ENCODE peak calls at places on chromosomes 16 and 17, in eight cellular contexts. K, E, F, B, N, M, J and R are unnamed samples.

GRCh38 chr16:3509470-3509928 is 8.7 kb downstream of the CLUAP1 start:
- DNase-seq in B (peak; percentile 72), M (no peak), E (peak; percentile 85), K (no peak), F (no peak), J (no peak), N (no peak), R (no peak)

GRCh38 chr17:77337150-77337549 is 196.4 kb downstream of the SEC14L1 start:
- DNase-seq in J (no peak), E (no peak), F (peak; percentile 35), M (no peak), B (no peak), N (no peak), K (no peak), R (no peak)

GRCh38 chr16:85153656-85154091 is 41.4 kb upstream of the CIBAR2 start:
- DNase-seq in J (no peak), K (peak; percentile 90), F (no peak), B (no peak), E (no peak), M (no peak), N (no peak), R (no peak)

GRCh38 chr17:20896153-20896649 is 146.6 kb downstream of the USP22 start:
- DNase-seq in M (no peak), E (no peak), N (no peak), J (no peak), B (no peak), F (peak; percentile 7), K (peak; percentile 36), R (peak; percentile 21)

GRCh38 chr16:8801686-8802085 is 4.0 kb downstream of the PMM2 start:
- DNase-seq in F (no peak), J (no peak), B (no peak), E (no peak), N (no peak), K (no peak), M (no peak), R (no peak)

GRCh38 chr17:29059281-29059680 is 16.3 kb downstream of the PIPOX start:
- DNase-seq in F (peak; percentile 79), M (no peak), E (no peak), B (peak; percentile 71), J (no peak), N (peak; percentile 32), K (no peak), R (no peak)

GRCh38 chr17:42543190-42544079 is 7.4 kb downstream of the NAGLU start:
- DNase-seq in E (no peak), B (no peak), N (no peak), M (no peak), K (no peak), F (no peak), J (no peak), R (no peak)

GRCh38 chr17:68794636-68795503 is 160.3 kb downstream of the ABCA8 start:
- DNase-seq in M (no peak), E (peak; percentile 40), B (peak; percentile 57), F (peak; percentile 71), J (no peak), N (peak; percentile 17), K (no peak), R (no peak)

GRCh38 chr16:28549301-28549899 is 4.3 kb upstream of the SGF29 start:
- DNase-seq in B (peak; percentile 58), J (no peak), F (peak; percentile 68), K (no peak), N (peak; percentile 47), E (peak; percentile 41), M (no peak), R (no peak)

GRCh38 chr16:3589441-3589921 is 12.3 kb upstream of the NLRC3 start:
- DNase-seq in J (no peak), M (peak; percentile 71), F (no peak), B (no peak), K (no peak), N (no peak), E (no peak), R (no peak)

GRCh38 chr16:50267151-50267631 is 840 bp downstream of the ADCY7 start:
- DNase-seq in K (no peak), N (no peak), F (no peak), J (no peak), M (no peak), B (no peak), E (no peak), R (no peak)

GRCh38 chr17:51617876-51618455 is 357.6 kb downstream of the UTP18 start:
- DNase-seq in K (no peak), F (no peak), B (no peak), E (no peak), M (no peak), J (no peak), N (no peak), R (peak; percentile 15)

GRCh38 chr17:83053779-83054451 is 25.5 kb upstream of the METRNL start:
- DNase-seq in B (no peak), F (no peak), E (no peak), J (no peak), M (peak; percentile 85), K (no peak), N (no peak), R (no peak)

GRCh38 chr17:46264456-46265198 is 30.3 kb upstream of the LRRC37A start:
- DNase-seq in F (peak; percentile 81), K (no peak), M (no peak), N (peak; percentile 72), E (no peak), J (no peak), B (peak; percentile 97), R (no peak)

GRCh38 chr17:67051155-67051538 is 6.8 kb downstream of the CACNG1 start:
- DNase-seq in E (no peak), N (no peak), B (no peak), K (no peak), M (no peak), J (no peak), F (no peak), R (no peak)

DNA sequence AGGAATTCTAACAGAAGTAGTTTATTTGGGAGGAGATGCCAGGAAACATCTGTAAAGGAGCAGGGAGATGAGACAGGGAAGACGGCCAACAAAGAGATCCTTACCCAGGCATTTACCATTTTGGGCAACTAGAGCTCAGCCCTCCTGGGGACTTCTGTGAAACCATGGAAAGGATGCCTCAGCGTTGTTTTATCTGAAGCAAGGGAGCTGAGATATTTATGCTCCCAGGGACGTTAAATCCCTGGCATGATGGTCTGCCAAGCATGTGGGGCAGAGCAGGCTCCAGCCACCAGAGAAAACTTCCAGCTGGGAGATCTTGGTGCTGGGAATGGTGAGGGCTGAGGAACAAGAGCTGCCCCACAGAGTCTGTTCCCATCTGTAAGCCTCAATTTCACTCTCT is 114.8 kb upstream of the FOXF1 start:
- DNase-seq in E (no peak), M (no peak), B (no peak), N (no peak), K (no peak), F (no peak), J (no peak), R (no peak)
- H3K27ac ChIP-seq in E (no peak overlapping the region), M (no peak overlapping the region), B (no peak overlapping the region), N (peak overlapping the region; percentile 93), K (no peak overlapping the region), F (no peak overlapping the region), J (no peak overlapping the region), R (no peak overlapping the region)

DNA sequence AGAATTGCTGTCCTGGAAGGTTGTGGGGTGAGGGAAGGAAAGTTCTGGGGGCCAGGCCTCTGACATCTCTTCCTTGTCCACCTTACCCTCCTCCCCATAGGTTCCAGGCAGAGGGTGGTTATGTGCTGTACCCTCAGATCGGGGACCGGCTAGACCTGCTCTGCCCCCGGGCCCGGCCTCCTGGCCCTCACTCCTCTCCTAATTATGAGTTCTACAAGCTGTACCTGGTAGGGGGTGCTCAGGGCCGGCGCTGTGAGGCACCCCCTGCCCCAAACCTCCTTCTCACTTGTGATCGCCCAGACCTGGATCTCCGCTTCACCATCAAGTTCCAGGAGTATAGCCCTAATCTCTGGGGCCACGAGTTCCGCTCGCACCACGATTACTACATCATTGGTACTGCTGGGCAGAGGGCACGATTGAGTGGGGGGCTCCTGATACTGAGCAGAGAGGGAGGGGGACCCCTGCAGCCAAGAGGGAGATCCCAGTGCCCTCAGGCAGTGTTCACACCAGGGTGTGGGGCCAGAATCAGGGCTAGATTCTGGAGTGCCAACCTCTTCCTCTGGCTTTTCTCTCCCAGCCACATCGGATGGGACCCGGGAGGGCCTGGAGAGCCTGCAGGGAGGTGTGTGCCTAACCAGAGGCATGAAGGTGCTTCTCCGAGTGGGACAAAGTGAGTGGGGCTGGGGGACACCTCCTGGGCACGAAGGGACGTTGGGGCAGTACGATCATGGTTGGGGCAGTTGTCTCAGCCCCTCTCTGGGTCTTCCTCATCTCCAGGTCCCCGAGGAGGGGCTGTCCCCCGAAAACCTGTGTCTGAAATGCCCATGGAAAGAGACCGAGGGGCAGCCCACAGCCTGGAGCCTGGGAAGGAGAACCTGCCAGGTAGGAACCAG is 3.1 kb downstream of the EFNB3 start:
- DNase-seq in K (no peak), E (no peak), M (no peak), F (no peak), B (no peak), N (no peak), J (no peak), R (no peak)
- H3K27ac ChIP-seq in K (no peak overlapping the region), E (no peak overlapping the region), M (no peak overlapping the region), F (no peak overlapping the region), B (no peak overlapping the region), N (no peak overlapping the region), J (no peak overlapping the region), R (no peak overlapping the region)

DNA sequence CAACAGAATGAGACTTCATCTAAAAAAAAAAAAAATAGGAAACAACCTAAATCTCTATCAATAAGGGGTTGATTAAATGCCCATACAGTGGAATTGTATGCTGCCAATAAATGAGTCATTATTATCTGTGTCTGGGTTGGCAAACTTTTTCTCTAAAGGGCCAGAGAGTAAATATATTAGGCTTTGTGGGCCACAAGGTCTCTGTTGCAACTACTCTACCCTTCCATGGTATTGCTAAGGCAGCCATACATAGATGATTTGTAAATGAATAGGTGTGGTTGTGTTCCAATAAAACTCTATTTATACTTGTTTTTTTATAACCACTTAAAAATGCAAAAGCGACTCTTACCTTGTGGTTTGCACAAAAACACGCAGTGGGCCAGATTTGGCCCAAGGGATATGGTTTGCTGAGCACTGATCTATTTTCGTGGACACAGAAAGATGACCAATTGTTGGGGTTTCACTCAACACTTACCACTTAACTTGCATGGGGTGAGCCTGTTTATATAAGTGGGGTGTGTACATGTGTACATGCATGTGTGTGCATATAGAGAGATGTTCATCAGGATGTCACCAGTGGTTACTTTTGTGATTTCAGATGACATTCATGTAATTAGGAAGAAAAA is 12.4 kb upstream of the IL4R start:
- DNase-seq in F (peak; percentile 22), J (no peak), B (peak; percentile 59), M (no peak), N (no peak), K (no peak), E (no peak), R (no peak)
- H3K27ac ChIP-seq in F (no peak overlapping the region), J (no peak overlapping the region), B (peak overlapping the region; percentile 39), M (no peak overlapping the region), N (no peak overlapping the region), K (no peak overlapping the region), E (no peak overlapping the region), R (no peak overlapping the region)

DNA sequence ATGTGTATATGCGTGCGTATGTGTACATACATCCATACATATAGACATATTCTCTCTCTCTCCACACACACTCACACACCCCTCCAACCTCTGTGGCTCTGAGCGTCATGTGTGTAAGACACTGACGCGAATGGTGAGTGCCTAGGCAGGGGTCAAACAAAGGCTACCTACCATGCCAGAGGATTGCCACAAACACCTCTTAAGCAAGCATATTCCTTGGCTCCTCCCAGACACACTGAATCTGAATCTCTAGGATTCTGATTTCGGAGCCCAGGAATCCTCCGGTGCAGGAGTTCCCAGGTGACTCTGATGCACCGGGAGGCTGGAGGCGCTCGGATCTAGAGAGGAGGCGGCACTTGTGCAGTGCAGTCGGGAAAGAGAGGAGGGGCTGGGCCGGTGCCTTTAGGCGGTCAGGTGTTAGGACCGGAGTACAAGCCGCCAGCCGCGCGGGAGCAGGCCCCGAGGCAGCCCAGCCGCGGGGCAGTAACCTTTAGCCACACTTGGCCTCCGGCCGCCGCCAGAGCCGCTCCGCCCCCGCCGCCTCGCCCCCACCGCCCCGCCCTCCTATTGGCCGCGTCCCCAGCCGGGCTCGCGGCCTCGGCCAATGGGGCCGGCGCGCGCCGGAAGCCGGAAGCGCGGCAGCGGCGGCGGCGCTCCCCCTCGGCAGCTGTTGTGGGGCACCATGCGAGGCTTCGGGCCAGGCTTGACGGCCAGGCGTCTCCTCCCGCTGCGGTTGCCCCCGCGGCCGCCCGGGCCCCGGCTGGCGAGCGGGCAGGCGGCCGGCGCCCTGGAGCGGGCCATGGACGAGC is at the start of gene MLYCD:
- DNase-seq in K (peak; percentile 74), B (peak; percentile 67), M (peak; percentile 90), N (peak; percentile 94), E (peak; percentile 68), F (peak; percentile 90), J (peak; percentile 31), R (peak; percentile 84)
- H3K27ac ChIP-seq in K (peak within 1 kb of the TSS; percentile 94), B (no peak within 1 kb of the TSS), M (peak within 1 kb of the TSS; percentile 90), N (peak within 1 kb of the TSS; percentile 95), E (no peak within 1 kb of the TSS), F (peak within 1 kb of the TSS; percentile 44), J (no peak within 1 kb of the TSS), R (peak within 1 kb of the TSS; percentile 79)